ENCODE peak calls at places on chromosomes 16 and 17, in five cellular contexts. R is ascending aorta; T is IMR-90; V is kidney; J is CD4-positive, alpha-beta memory T cell. L is an unnamed sample.

GRCh38 chr16:83137326-83137770 is 510.6 kb downstream of the CDH13 start:
- DNase-seq in R (no peak), V (no peak), J (peak), T (peak), L (no peak)

GRCh38 chr17:44502598-44503079 is 567 bp downstream of the GPATCH8 start:
- DNase-seq in T (peak), R (no peak), J (no peak), V (peak), L (no peak)

GRCh38 chr16:86931410-86931941 is 353.1 kb downstream of the FOXL1 start:
- DNase-seq in R (no peak), T (peak), J (no peak), V (peak), L (no peak)

GRCh38 chr17:64278614-64279013 is 15.6 kb upstream of the TEX2 start:
- DNase-seq in T (peak), V (no peak), J (no peak), R (no peak), L (no peak)

GRCh38 chr17:76199466-76199865 is 40.8 kb downstream of the RNF157 start:
- DNase-seq in R (no peak), V (no peak), T (no peak), J (peak), L (peak)

GRCh38 chr17:48074322-48075054 is 26.3 kb downstream of the NFE2L1 start:
- DNase-seq in T (peak), V (no peak), J (peak), R (no peak), L (peak)

GRCh38 chr16:85306071-85306792 is 194.0 kb upstream of the CIBAR2 start:
- DNase-seq in V (peak), J (peak), R (peak), T (peak), L (peak)

GRCh38 chr16:87309912-87310485 is 7.2 kb downstream of the C16orf95 start:
- DNase-seq in V (no peak), J (no peak), R (no peak), T (no peak), L (no peak)

GRCh38 chr17:79935197-79935844 is 96.1 kb upstream of the CBX4 start:
- DNase-seq in R (no peak), V (peak), J (no peak), T (no peak), L (no peak)

GRCh38 chr17:58398574-58399266 is 18.6 kb downstream of the RNF43 start:
- DNase-seq in J (no peak), V (no peak), R (no peak), T (no peak), L (no peak)

GRCh38 chr17:4365628-4366311 is 705 bp downstream of the UBE2G1 start:
- DNase-seq in T (no peak), V (peak), J (no peak), R (no peak), L (peak)

GRCh38 chr17:31015639-31016038 is 44.8 kb downstream of the RNF135 start:
- DNase-seq in R (no peak), V (no peak), J (no peak), T (no peak), L (no peak)

GRCh38 chr16:47687694-47688093 is 226.6 kb downstream of the PHKB start:
- DNase-seq in J (no peak), T (peak), V (no peak), R (no peak), L (no peak)

GRCh38 chr17:81383504-81384421 is 11.5 kb upstream of the BAHCC1 start:
- DNase-seq in J (no peak), V (no peak), T (no peak), R (no peak), L (no peak)

GRCh38 chr16:50841081-50841886 is 99.4 kb downstream of the CYLD start:
- DNase-seq in V (no peak), T (no peak), R (no peak), J (peak), L (peak)

GRCh38 chr16:53219795-53220194 is 165.0 kb downstream of the CHD9 start:
- DNase-seq in T (peak), J (no peak), R (no peak), V (no peak), L (no peak)

GRCh38 chr17:66517336-66518009 is 215.1 kb downstream of the PRKCA start:
- DNase-seq in V (no peak), R (no peak), J (no peak), T (no peak), L (no peak)

GRCh38 chr17:47099451-47099986 is 89.6 kb downstream of the CDC27 start:
- DNase-seq in T (no peak), V (no peak), J (no peak), R (no peak), L (no peak)

GRCh38 chr16:74774223-74775139 is at the start of gene FA2H:
- DNase-seq in R (no peak), V (peak), J (peak), T (peak), L (peak)

GRCh38 chr16:87851601-87852000 is 17.7 kb downstream of the SLC7A5 start:
- DNase-seq in T (no peak), R (no peak), J (no peak), V (no peak), L (no peak)

GRCh38 chr17:14301279-14301760 is 439 bp downstream of the HS3ST3B1 start:
- DNase-seq in T (no peak), J (peak), R (no peak), V (peak), L (no peak)

GRCh38 chr17:32709562-32709961 is 167.4 kb downstream of the MYO1D start:
- DNase-seq in J (no peak), V (no peak), R (no peak), T (no peak), L (no peak)

GRCh38 chr17:38724337-38724988 is 5.7 kb upstream of the CISD3 start:
- DNase-seq in J (no peak), R (no peak), V (no peak), T (no peak), L (no peak)

GRCh38 chr16:75197522-75198134 is 9.3 kb downstream of the CTRB2 start:
- DNase-seq in V (no peak), J (no peak), T (no peak), R (no peak), L (no peak)

GRCh38 chr17:1087381-1088241 is 90.7 kb downstream of the TIMM22 start:
- DNase-seq in J (no peak), V (peak), R (peak), T (no peak), L (no peak)

GRCh38 chr17:59558953-59559352 is 6.5 kb upstream of the DHX40 start:
- DNase-seq in T (peak), J (no peak), V (no peak), R (no peak), L (no peak)

GRCh38 chr17:6701719-6702118 is 11.4 kb downstream of the SLC13A5 start:
- DNase-seq in R (no peak), T (no peak), J (no peak), V (no peak), L (no peak)

GRCh38 chr17:50871369-50871768 is 5.2 kb upstream of the TOB1 start:
- DNase-seq in J (peak), T (no peak), V (no peak), R (no peak), L (peak)

GRCh38 chr17:17899486-17899885 is 62.7 kb upstream of the SREBF1 start:
- DNase-seq in J (no peak), V (peak), R (no peak), T (no peak), L (no peak)

GRCh38 chr17:63382826-63383225 is 63.3 kb downstream of the CYB561 start:
- DNase-seq in R (no peak), T (peak), V (no peak), J (no peak), L (no peak)

GRCh38 chr16:4487955-4488481 is 11.8 kb downstream of the HMOX2 start:
- DNase-seq in J (peak), V (no peak), R (no peak), T (peak), L (no peak)

GRCh38 chr17:21300601-21301571 is 16.4 kb downstream of the MAP2K3 start:
- DNase-seq in R (no peak), T (no peak), V (peak), J (no peak), L (no peak)

GRCh38 chr16:20897253-20897896 is 2.8 kb downstream of the DCUN1D3 start:
- DNase-seq in V (no peak), J (no peak), T (peak), R (no peak), L (no peak)

GRCh38 chr17:13520899-13521572 is 80.7 kb downstream of the HS3ST3A1 start:
- DNase-seq in T (peak), R (no peak), V (no peak), J (no peak), L (no peak)

GRCh38 chr17:45828171-45829133 is 16.2 kb upstream of the SPPL2C start:
- DNase-seq in J (no peak), T (no peak), V (no peak), R (no peak), L (no peak)

GRCh38 chr16:86303787-86304685 is 206.3 kb upstream of the FOXF1 start:
- DNase-seq in R (no peak), J (no peak), T (peak), V (peak), L (no peak)

GRCh38 chr16:85360323-85361277 is 248.3 kb upstream of the CIBAR2 start:
- DNase-seq in V (no peak), J (no peak), R (no peak), T (no peak), L (no peak)

GRCh38 chr17:49193513-49194296 is 16.7 kb downstream of the GNGT2 start:
- DNase-seq in R (no peak), J (peak), V (peak), T (peak), L (no peak)
- H3K27ac ChIP-seq in R (peak), J (peak), V (peak), T (no peak), L (peak)

DNA sequence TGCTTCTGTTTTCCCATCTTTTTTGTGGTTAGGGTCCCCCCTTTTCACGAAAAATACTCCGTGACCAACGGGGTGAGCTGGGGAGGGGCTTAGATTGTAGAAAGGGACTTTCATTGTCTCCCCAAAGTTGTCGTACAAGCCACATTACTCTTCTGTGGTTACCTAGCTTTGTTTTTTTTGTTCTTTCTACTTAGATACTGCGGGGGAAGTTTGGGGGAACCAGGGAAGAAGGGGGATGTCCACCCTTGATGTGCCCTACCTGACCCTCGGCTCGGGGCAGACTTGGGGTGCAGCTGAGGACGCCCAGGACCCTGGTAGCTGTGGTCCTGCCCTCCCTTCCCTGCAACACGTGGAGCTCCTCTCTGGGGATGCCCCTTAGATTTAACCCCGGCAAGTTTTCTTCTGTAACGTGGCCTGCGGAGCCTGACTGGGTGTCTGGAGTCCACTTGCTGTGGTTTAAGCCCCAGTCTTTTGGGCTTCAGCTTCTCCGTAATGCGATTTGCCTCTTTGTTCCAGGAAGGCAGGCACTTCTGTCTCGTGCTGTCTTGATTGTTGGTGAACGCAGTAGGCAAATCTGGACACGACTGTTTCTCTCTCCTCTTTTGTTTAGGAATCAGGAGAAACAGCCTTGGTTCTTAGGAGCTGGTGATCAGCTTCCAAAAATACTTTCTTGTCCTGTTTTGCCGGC is 895 bp downstream of the ABCC1 start:
- DNase-seq in J (peak), T (peak), V (no peak), R (no peak), L (peak)
- H3K27ac ChIP-seq in J (peak), T (peak), V (peak), R (peak), L (peak)

GRCh38 chr16:81650281-81650680 is 128.8 kb upstream of the PLCG2 start:
- DNase-seq in T (no peak), J (no peak), V (no peak), R (no peak), L (no peak)

GRCh38 chr16:81649561-81649960 is 129.5 kb upstream of the PLCG2 start:
- DNase-seq in T (peak), V (no peak), R (no peak), J (no peak), L (no peak)

GRCh38 chr16:81652798-81653505 is 126.1 kb upstream of the PLCG2 start:
- DNase-seq in R (no peak), J (no peak), T (no peak), V (no peak), L (no peak)

GRCh38 chr16:81651758-81652718 is 127.1 kb upstream of the PLCG2 start:
- DNase-seq in V (no peak), J (no peak), T (no peak), R (no peak), L (no peak)

DNA sequence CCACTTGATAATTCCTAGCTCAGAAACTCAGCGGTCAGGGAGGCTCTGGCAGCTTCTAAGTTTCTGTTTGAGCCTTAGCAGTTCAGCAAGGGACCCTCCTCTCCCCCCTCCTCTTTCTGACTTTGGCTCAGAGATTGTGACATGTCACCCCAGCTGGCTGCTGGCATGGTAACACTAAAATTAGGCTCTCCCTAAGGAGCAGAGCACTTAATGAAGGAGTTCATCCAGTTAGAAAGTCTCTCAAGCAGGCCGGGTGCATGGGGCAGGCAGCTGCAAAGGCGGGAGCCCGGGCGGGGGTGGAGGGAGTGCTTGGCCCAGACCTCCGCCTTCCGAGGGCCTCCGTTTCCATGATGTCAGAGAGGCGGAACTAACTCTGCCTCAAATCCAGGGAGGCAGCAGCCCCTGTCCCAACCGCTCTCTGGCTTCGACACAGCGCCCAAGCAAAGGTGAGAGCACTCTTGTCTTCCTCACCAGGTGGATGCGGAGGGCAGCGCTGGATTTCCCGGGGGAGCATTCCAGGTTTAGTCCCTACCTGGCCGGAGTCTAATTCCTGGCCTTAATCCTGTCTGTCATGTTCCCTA is 128.0 kb upstream of the PLCG2 start:
- DNase-seq in V (peak), J (no peak), R (no peak), T (no peak), L (no peak)
- H3K27ac ChIP-seq in V (peak), J (no peak), R (no peak), T (no peak), L (no peak)

DNA sequence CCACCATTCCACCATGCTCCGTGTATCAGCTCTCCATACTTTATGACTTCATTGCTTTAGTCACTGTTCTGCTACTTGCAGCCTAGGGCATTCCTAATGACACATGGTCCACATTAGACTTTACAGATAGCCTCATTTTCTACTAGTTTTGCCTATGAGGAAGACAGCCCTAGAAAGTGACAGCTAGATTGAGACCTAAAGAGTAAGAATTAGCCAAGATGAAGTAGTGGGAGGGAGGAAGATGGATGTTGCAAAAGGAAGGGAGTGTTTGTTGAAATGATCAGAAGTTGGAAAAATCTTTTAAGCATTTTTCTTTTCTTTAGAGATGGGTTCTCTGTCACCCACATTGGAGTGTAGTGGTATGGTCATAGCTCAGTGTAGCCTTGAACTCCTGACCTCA is 11.0 kb downstream of the C16orf54 start:
- DNase-seq in T (peak), V (no peak), R (no peak), J (no peak), L (no peak)
- H3K27ac ChIP-seq in T (no peak), V (no peak), R (no peak), J (no peak), L (no peak)

L was measured in CD8-positive, alpha-beta T cell.